ENCODE peak calls at places on chromosomes 13 and 19, in four cellular contexts. B is fibroblast of lung, D is IMR-90, S is endothelial cell of umbilical vein. M is an unnamed sample.
A peak's percentile ranks its signal among the peaks of the same experiment; 100 is the strongest.

GRCh38 chr13:50635504-50635903 is 208.0 kb downstream of the DLEU7 start:
- DNase-seq in B (no peak), S (no peak), D (no peak), M (peak; percentile 12)

GRCh38 chr19:37872383-37872782 is 34.0 kb downstream of the WDR87 start:
- DNase-seq in D (peak; percentile 7), B (peak; percentile 36), S (no peak), M (no peak)

GRCh38 chr13:32585625-32586021 is 629 bp upstream of the PDS5B start:
- DNase-seq in B (peak; percentile 56), S (no peak), D (no peak), M (peak; percentile 7)

GRCh38 chr19:33740811-33741396 is 55.8 kb upstream of the KCTD15 start:
- DNase-seq in D (peak; percentile 38), S (peak; percentile 29), B (peak; percentile 27), M (peak; percentile 80)

GRCh38 chr13:86765462-86765861 is 905.7 kb upstream of the SLITRK5 start:
- DNase-seq in S (no peak), D (no peak), B (no peak), M (no peak)

GRCh38 chr19:48608798-48609263 is 2.3 kb downstream of the SPACA4 start:
- DNase-seq in D (no peak), S (no peak), B (peak; percentile 37), M (no peak)

GRCh38 chr13:77305276-77305675 is 21.6 kb downstream of the MYCBP2 start:
- DNase-seq in D (no peak), S (peak; percentile 87), B (no peak), M (no peak)

GRCh38 chr19:48480151-48480475 is 10.9 kb downstream of the CYTH2 start:
- DNase-seq in D (no peak), S (peak; percentile 35), B (no peak), M (no peak)

GRCh38 chr19:30781047-30781446 is 408.9 kb downstream of the ZNF536 start:
- DNase-seq in D (no peak), B (no peak), S (no peak), M (no peak)

GRCh38 chr19:29247912-29248311 is 35.0 kb upstream of the UQCRFS1 start:
- DNase-seq in D (no peak), B (no peak), S (no peak), M (peak; percentile 32)

GRCh38 chr13:38951525-38952313 is 38.9 kb downstream of the STOML3 start:
- DNase-seq in S (peak; percentile 78), B (no peak), D (no peak), M (no peak)

GRCh38 chr19:10286803-10287737 is at the start of gene ICAM4:
- DNase-seq in B (no peak), D (peak; percentile 29), S (peak; percentile 49), M (peak; percentile 67)

GRCh38 chr19:55225415-55225958 is 3.1 kb downstream of the TMEM86B start:
- DNase-seq in D (no peak), B (no peak), S (no peak), M (no peak)

GRCh38 chr13:95536629-95537241 is 15.8 kb upstream of the CLDN10 start:
- DNase-seq in D (peak; percentile 39), S (peak; percentile 62), B (no peak), M (peak; percentile 43)

GRCh38 chr19:18523841-18524240 is 2.0 kb upstream of the ELL start:
- DNase-seq in S (no peak), D (no peak), B (no peak), M (no peak)

GRCh38 chr19:14122924-14123323 is 5.4 kb upstream of the PRKACA start:
- DNase-seq in B (no peak), D (no peak), S (no peak), M (no peak)

GRCh38 chr13:83692800-83693199 is 189.5 kb downstream of the SLITRK1 start:
- DNase-seq in D (no peak), S (no peak), B (no peak), M (no peak)

GRCh38 chr19:10871711-10872550 is 578 bp downstream of the CARM1 start:
- DNase-seq in S (peak; percentile 12), D (no peak), B (no peak), M (peak; percentile 70)

GRCh38 chr13:61255035-61255796 is 160.4 kb downstream of the PCDH20 start:
- DNase-seq in D (no peak), B (peak; percentile 11), S (peak; percentile 6), M (peak; percentile 12)

GRCh38 chr19:18733196-18733647 is 49.7 kb downstream of the CRTC1 start:
- DNase-seq in D (peak; percentile 93), S (no peak), B (peak; percentile 70), M (peak; percentile 81)

GRCh38 chr19:10102787-10103236 is 334 bp upstream of the ANGPTL6 start:
- DNase-seq in S (no peak), D (no peak), B (no peak), M (no peak)

GRCh38 chr19:19746286-19747213 is 13.6 kb upstream of the ZNF14 start:
- DNase-seq in S (no peak), D (no peak), B (no peak), M (no peak)

GRCh38 chr19:6963937-6964336 is 57.3 kb downstream of the MBD3L2B start:
- DNase-seq in S (no peak), D (no peak), B (no peak), M (no peak)

GRCh38 chr19:55080915-55081772 is 5.5 kb downstream of the EPS8L1 start:
- DNase-seq in B (peak; percentile 45), D (peak; percentile 44), S (peak; percentile 89), M (peak; percentile 87)

GRCh38 chr13:46295531-46296464 is 84.1 kb downstream of the LRRC63 start:
- DNase-seq in B (peak; percentile 96), D (peak; percentile 83), S (peak; percentile 73), M (no peak)

GRCh38 chr13:69857188-69857821 is 250.3 kb upstream of the ATXN8OS start:
- DNase-seq in D (peak; percentile 1), S (peak; percentile 64), B (peak; percentile 22), M (peak; percentile 83)

GRCh38 chr19:45815501-45816216 is 551 bp upstream of the RSPH6A start:
- DNase-seq in S (peak; percentile 44), D (no peak), B (peak; percentile 10), M (peak; percentile 63)

GRCh38 chr13:40283666-40284065 is 382.8 kb downstream of the FOXO1 start:
- DNase-seq in B (no peak), S (no peak), D (no peak), M (no peak)

GRCh38 chr13:40503966-40504591 is 162.4 kb downstream of the FOXO1 start:
- DNase-seq in D (peak; percentile 25), S (peak; percentile 99), B (peak; percentile 99), M (peak; percentile 62)

GRCh38 chr13:19587635-19588300 is 26.4 kb upstream of the TPTE2 start:
- DNase-seq in B (peak; percentile 36), S (peak; percentile 51), D (peak; percentile 52), M (peak; percentile 19)

GRCh38 chr13:61410266-61410665 is 5.4 kb downstream of the PCDH20 start:
- DNase-seq in B (no peak), D (no peak), S (no peak), M (no peak)

GRCh38 chr13:59176775-59177174 is 987.0 kb downstream of the DIAPH3 start:
- DNase-seq in S (no peak), D (no peak), B (no peak), M (no peak)

GRCh38 chr19:41521860-41522555 is 54.0 kb upstream of the CEACAM21 start:
- DNase-seq in B (no peak), D (no peak), S (no peak), M (no peak)

GRCh38 chr19:9917322-9917721 is 19.0 kb downstream of the OLFM2 start:
- DNase-seq in S (peak; percentile 52), D (peak; percentile 60), B (peak; percentile 37), M (peak; percentile 39)

GRCh38 chr13:83881917-83882625 is at the start of gene SLITRK1:
- DNase-seq in D (peak; percentile 19), S (no peak), B (peak; percentile 74), M (peak; percentile 80)

GRCh38 chr19:30326076-30326710 is 46.0 kb upstream of the ZNF536 start:
- DNase-seq in D (no peak), B (no peak), S (no peak), M (no peak)

GRCh38 chr13:98143157-98143553 is 261 bp downstream of the FARP1 start:
- DNase-seq in D (no peak), B (no peak), S (no peak), M (no peak)

GRCh38 chr19:41595258-41595889 is 19.4 kb downstream of the CEACAM21 start:
- DNase-seq in D (peak; percentile 74), B (peak; percentile 68), S (peak; percentile 95), M (peak; percentile 78)

DNA sequence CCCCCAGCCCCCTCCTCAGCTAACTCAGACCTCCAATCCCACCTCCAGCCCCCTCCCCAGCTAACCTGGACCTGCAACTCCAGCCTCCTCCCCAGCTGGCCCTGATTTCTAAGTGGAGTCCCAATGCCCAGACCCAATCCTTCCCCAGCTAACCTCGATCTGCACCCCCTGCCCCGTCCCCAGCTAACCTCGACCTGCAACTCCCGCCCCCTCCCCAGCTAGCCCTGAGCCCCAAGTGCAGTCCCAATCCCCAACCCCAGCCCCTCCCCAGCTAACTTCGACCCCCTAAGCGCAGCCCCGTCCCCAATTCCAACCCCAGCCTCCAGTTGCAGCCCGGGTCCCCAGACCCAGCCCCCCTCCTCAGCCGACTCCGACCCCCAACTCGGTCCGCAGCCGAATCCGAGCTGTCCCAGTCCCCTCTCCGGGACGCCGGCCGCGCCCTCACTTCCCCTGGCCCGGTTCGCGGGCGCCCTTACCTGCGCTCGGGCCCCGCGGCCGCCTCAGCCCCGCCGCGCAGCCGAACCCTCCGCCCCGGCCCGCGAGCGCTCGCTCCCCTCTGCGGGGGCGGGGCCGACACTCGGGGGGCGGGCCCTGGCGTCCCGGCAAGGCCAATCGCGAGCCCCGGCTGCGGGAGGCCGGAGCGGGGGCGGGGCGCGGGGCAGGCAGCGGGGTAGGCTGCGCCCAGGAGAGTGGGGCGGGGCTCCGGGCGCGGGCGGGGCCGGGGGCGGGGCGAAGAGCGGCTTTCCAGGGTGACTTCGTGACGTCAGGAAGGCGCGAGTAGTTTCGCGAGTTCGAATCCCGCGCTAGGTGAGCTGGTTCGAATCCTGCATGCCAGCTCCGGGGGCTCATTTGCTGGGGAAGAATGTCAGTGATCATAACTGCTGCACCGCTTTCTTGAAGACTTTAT is at the start of gene GNG7:
- DNase-seq in B (peak; percentile 59), D (peak; percentile 61), S (peak; percentile 68), M (peak; percentile 96)
- H2AFZ ChIP-seq in B (no peak within 1 kb of the TSS), D (peak within 1 kb of the TSS; percentile 88), S (peak within 1 kb of the TSS; percentile 34), M (peak within 1 kb of the TSS; percentile 71)

GRCh38 chr13:43023244-43023931 is at the start of gene DNAJC15:
- DNase-seq in B (peak; percentile 83), S (peak; percentile 91), D (peak; percentile 83), M (peak; percentile 14)
- H2AFZ ChIP-seq in B (peak within 1 kb of the TSS; percentile 92), S (peak within 1 kb of the TSS; percentile 79), D (peak within 1 kb of the TSS; percentile 96), M (no peak within 1 kb of the TSS)

DNA sequence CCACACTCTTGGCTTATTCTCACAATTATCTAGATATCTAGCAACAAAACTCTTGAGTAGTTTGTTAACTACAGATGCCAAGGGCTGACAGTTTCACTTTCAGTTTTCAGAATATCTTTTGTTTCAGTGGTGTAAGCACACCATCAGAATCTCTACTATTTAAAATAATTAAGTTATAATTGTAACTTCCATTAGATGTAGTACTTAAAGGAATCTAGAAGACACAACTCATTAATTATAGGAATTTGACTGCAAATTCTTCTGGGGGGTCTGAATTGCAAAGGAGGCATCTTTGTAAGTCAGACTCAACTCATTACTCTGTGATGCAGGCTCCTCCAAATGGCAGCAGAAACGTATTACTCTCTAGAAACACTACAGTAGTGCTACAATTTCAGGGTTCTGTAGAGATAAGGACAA is 44.9 kb upstream of the USPL1 start:
- DNase-seq in B (peak; percentile 69), D (peak; percentile 57), S (peak; percentile 77), M (peak; percentile 34)
- H2AFZ ChIP-seq in B (peak overlapping the region; percentile 67), D (no peak overlapping the region), S (peak overlapping the region; percentile 96), M (peak overlapping the region; percentile 63)

DNA sequence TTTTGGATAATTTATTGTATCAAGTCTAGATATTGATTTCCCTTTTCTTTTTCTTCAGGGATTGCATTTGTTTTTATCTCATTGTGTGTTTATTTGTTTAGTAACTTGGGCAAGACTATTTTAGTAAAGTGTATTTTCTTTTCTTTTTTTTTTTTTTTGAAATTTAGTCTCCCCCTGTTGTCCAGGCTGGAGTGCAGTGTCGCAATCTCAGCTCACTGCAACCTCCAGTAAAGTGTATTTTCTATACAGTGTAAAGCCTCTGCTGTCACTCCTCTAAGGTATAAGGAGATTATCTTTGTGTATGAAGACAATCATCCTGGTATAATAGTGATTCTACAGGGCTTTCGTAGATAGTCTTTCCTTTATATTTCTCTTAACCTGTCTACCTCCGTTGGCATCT is 2546.0 kb downstream of the PCDH9 start:
- DNase-seq in B (no peak), S (no peak), D (no peak), M (no peak)
- H2AFZ ChIP-seq in B (no peak overlapping the region), S (no peak overlapping the region), D (no peak overlapping the region), M (no peak overlapping the region)